ENCODE peak calls at places on chromosomes 4 and X, in seven cellular contexts. P is right lobe of liver, J is fibroblast of mammary gland, A is thyroid gland, H is astrocyte of the spinal cord, Z is mesenchymal stem cell, U is cardiac muscle cell. S is an unnamed sample.

GRCh38 chr4:48681856-48682255 is 98.2 kb downstream of the FRYL start:
- DNase-seq in P (no peak), J (peak; percentile 58), A (no peak), H (peak; percentile 57), Z (peak; percentile 44), U (peak; percentile 11), S (no peak)

GRCh38 chr4:56627375-56627774 is 53.7 kb downstream of the HOPX start:
- DNase-seq in P (no peak), J (no peak), A (no peak), H (no peak), Z (no peak), U (no peak), S (no peak)

GRCh38 chrX:153440556-153441135 is 5.2 kb downstream of the TREX2 start:
- DNase-seq in P (no peak), J (no peak), A (no peak), H (no peak), Z (no peak), U (no peak), S (no peak)

GRCh38 chr4:1419708-1420107 is 13.5 kb upstream of the NKX1-1 start:
- DNase-seq in P (no peak), J (no peak), A (no peak), H (no peak), Z (no peak), U (no peak), S (no peak)

GRCh38 chr4:6844986-6845385 is 62.5 kb downstream of the KIAA0232 start:
- DNase-seq in P (no peak), J (no peak), A (no peak), H (no peak), Z (no peak), U (no peak), S (no peak)

GRCh38 chr4:158856852-158857251 is 88.0 kb downstream of the FNIP2 start:
- DNase-seq in P (no peak), J (peak; percentile 62), A (no peak), H (peak; percentile 58), Z (peak; percentile 59), U (peak; percentile 20), S (no peak)

GRCh38 chr4:64341711-64342110 is 67.5 kb downstream of the TECRL start:
- DNase-seq in P (no peak), J (no peak), A (peak; percentile 63), H (no peak), Z (no peak), U (peak; percentile 89), S (no peak)

GRCh38 chr4:22014222-22014741 is 65.7 kb upstream of the KCNIP4 start:
- DNase-seq in P (no peak), J (peak; percentile 28), A (no peak), H (no peak), Z (peak; percentile 15), U (no peak), S (no peak)

GRCh38 chrX:84933956-84934556 is 69.6 kb upstream of the APOOL start:
- DNase-seq in P (no peak), J (no peak), A (no peak), H (no peak), Z (no peak), U (no peak), S (no peak)

DNA sequence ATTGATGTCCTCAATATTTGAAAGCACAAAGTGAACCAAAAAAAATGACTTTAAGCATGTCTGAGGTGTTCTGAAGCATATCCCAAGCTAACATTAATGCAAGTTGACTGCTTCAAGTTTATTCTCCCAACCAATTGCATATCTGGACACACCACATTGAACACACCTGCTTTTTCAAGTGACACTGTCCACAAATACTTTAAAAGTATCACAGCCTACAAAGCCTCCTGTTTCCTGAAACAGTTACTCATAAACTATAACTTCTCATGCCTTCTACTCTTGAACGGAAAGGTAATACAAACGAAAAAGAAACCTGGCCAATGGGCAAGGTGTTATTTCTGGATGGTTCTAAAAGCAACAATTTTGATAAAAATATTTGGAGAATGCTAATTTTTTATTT is 1.1 kb downstream of the CDKL2 start:
- DNase-seq in P (no peak), J (no peak), A (no peak), H (no peak), Z (no peak), U (no peak), S (no peak)
- H3K4me3 ChIP-seq in P (no peak overlapping the region), J (no peak overlapping the region), A (peak overlapping the region; percentile 5), H (no peak overlapping the region), Z (no peak overlapping the region), U (no peak overlapping the region), S (no peak overlapping the region)

DNA sequence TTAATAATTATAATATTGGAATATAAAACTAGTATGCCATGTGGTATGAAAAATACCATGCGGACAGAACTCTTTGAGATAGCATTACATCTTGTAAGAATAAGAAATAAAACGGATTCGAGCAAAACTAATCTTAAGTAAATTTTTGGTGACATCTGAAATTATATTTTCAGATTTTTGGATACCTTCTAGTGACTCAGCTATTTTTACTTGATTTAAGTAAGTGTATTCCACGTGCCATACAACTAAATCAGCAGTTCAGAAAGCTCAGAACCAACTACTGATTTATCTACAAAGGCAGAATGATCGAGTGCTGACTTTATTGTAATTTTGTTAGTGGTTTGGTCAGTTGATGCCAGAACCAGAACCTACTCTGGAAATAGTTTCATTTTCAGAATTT is 3.8 kb downstream of the ING2 start:
- DNase-seq in P (no peak), J (no peak), A (no peak), H (no peak), Z (no peak), U (no peak), S (no peak)
- H3K4me3 ChIP-seq in P (no peak overlapping the region), J (no peak overlapping the region), A (no peak overlapping the region), H (no peak overlapping the region), Z (peak overlapping the region; percentile 32), U (no peak overlapping the region), S (no peak overlapping the region)

GRCh38 chr4:74934822-74935326 is 2.0 kb downstream of the PARM1 start:
- DNase-seq in P (no peak), J (no peak), A (no peak), H (no peak), Z (no peak), U (no peak), S (no peak)
- H3K4me3 ChIP-seq in P (no peak overlapping the region), J (no peak overlapping the region), A (peak overlapping the region; percentile 74), H (no peak overlapping the region), Z (peak overlapping the region; percentile 81), U (peak overlapping the region; percentile 67), S (no peak overlapping the region)

GRCh38 chr4:103918214-103918613 is 198.4 kb upstream of the TACR3 start:
- DNase-seq in P (no peak), J (no peak), A (no peak), H (no peak), Z (no peak), U (no peak), S (no peak)

GRCh38 chr4:103915224-103915869 is 195.6 kb upstream of the TACR3 start:
- DNase-seq in P (no peak), J (peak; percentile 53), A (no peak), H (peak; percentile 19), Z (peak; percentile 31), U (peak; percentile 32), S (no peak)
- H3K4me3 ChIP-seq in P (no peak overlapping the region), J (no peak overlapping the region), A (no peak overlapping the region), H (no peak overlapping the region), Z (no peak overlapping the region), U (no peak overlapping the region), S (no peak overlapping the region)

S was measured in brain microvascular endothelial cell.